ENCODE peak calls at places on chromosomes 5 and 9, in eight cellular contexts. P, T, J, N, H, I, W and K are unnamed samples.

GRCh38 chr9:99197124-99197630 is 24.6 kb downstream of the ALG2 start:
- DNase-seq in I (no peak), J (no peak), H (no peak), W (no peak), P (no peak), N (no peak), T (no peak), K (no peak)

GRCh38 chr5:176770431-176770830 is 39.9 kb upstream of the UNC5A start:
- DNase-seq in P (no peak), H (peak), J (no peak), T (peak), W (peak), N (no peak), I (no peak), K (no peak)

GRCh38 chr5:143923634-143924265 is 111.8 kb downstream of the HMHB1 start:
- DNase-seq in N (peak), P (peak), H (no peak), J (peak), W (no peak), T (no peak), I (peak), K (no peak)

GRCh38 chr9:135300346-135301141 is 179.0 kb upstream of the PPP1R26 start:
- DNase-seq in W (no peak), I (no peak), N (no peak), T (no peak), J (no peak), H (no peak), P (no peak), K (no peak)

GRCh38 chr5:120813551-120813950 is 349.5 kb downstream of the PRR16 start:
- DNase-seq in H (no peak), I (no peak), T (no peak), W (no peak), P (no peak), J (no peak), N (no peak), K (no peak)

GRCh38 chr9:112366591-112366990 is 13.3 kb upstream of the HSDL2 start:
- DNase-seq in P (no peak), W (no peak), H (no peak), I (no peak), N (no peak), T (no peak), J (no peak), K (no peak)

GRCh38 chr5:39283231-39283818 is 64.0 kb upstream of the FYB1 start:
- DNase-seq in T (peak), P (peak), W (peak), H (no peak), J (peak), N (peak), I (peak), K (peak)

GRCh38 chr5:32501071-32501470 is 56.5 kb upstream of the ZFR start:
- DNase-seq in P (no peak), H (no peak), N (no peak), J (no peak), W (no peak), T (no peak), I (no peak), K (no peak)

GRCh38 chr5:80238778-80239679 is 16.8 kb downstream of the SERINC5 start:
- DNase-seq in N (no peak), J (peak), W (peak), T (peak), H (no peak), I (peak), P (peak), K (no peak)

GRCh38 chr5:74326571-74327338 is 313.8 kb downstream of the ENC1 start:
- DNase-seq in I (peak), P (peak), N (peak), H (no peak), W (no peak), J (peak), T (peak), K (peak)

GRCh38 chr9:129875181-129875611 is 39.9 kb downstream of the USP20 start:
- DNase-seq in W (no peak), I (no peak), N (no peak), J (no peak), T (no peak), P (no peak), H (peak), K (no peak)

GRCh38 chr9:134181648-134182034 is 17.3 kb upstream of the RNU6ATAC start:
- DNase-seq in I (no peak), J (no peak), W (no peak), T (no peak), N (no peak), H (no peak), P (no peak), K (no peak)

GRCh38 chr5:24606974-24607373 is 37.8 kb downstream of the CDH10 start:
- DNase-seq in I (no peak), P (no peak), T (no peak), N (no peak), W (no peak), H (no peak), J (no peak), K (no peak)

GRCh38 chr5:65263291-65263690 is 218.4 kb downstream of the ADAMTS6 start:
- DNase-seq in J (peak), N (no peak), I (peak), P (peak), W (no peak), H (no peak), T (no peak), K (no peak)

GRCh38 chr9:34334337-34334824 is 5.0 kb downstream of the NUDT2 start:
- DNase-seq in H (no peak), W (no peak), N (no peak), T (no peak), J (peak), P (no peak), I (no peak), K (no peak)

GRCh38 chr5:34008721-34009120 is 871 bp upstream of the AMACR start:
- DNase-seq in W (no peak), H (no peak), P (no peak), J (no peak), T (no peak), N (no peak), I (peak), K (no peak)

GRCh38 chr5:172895549-172895948 is 61.5 kb downstream of the ERGIC1 start:
- DNase-seq in P (no peak), N (no peak), W (no peak), T (no peak), I (no peak), J (no peak), H (no peak), K (no peak)

GRCh38 chr5:116448450-116448849 is 126.2 kb downstream of the SEMA6A start:
- DNase-seq in N (no peak), J (no peak), I (no peak), H (no peak), W (no peak), P (no peak), T (no peak), K (no peak)

GRCh38 chr5:116442095-116442534 is 132.5 kb downstream of the SEMA6A start:
- DNase-seq in P (peak), J (peak), H (no peak), N (peak), T (no peak), I (peak), W (no peak), K (no peak)

GRCh38 chr5:116446356-116447005 is 128.1 kb downstream of the SEMA6A start:
- DNase-seq in I (no peak), W (no peak), P (no peak), H (no peak), T (no peak), N (no peak), J (no peak), K (no peak)

GRCh38 chr5:116444373-116445058 is 130.1 kb downstream of the SEMA6A start:
- DNase-seq in P (no peak), N (no peak), W (no peak), J (no peak), T (no peak), I (no peak), H (no peak), K (no peak)

DNA sequence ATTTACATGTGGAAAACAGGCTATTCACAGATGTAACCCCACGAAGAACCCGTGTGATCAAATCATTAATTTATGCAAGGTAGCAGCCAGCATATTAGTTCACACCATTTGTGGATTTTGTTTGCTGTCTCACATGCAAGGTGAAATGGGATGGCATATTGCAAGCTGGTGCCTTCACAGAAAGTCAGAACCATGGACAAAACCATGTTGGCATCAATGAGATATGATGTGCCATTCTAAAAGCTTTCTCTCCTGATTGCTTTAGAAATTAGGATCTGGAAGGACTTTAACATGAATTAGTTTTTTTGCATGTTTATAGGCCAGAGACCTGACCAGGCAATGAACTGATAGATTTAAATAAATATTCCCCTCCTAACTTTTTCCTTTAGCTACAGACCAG is 129.3 kb downstream of the SEMA6A start:
- DNase-seq in H (no peak), J (no peak), I (no peak), W (no peak), T (no peak), N (no peak), P (no peak), K (no peak)
- H3K4me3 ChIP-seq in H (no peak), J (no peak), I (no peak), W (no peak), T (no peak), N (no peak), P (no peak), K (no peak)

DNA sequence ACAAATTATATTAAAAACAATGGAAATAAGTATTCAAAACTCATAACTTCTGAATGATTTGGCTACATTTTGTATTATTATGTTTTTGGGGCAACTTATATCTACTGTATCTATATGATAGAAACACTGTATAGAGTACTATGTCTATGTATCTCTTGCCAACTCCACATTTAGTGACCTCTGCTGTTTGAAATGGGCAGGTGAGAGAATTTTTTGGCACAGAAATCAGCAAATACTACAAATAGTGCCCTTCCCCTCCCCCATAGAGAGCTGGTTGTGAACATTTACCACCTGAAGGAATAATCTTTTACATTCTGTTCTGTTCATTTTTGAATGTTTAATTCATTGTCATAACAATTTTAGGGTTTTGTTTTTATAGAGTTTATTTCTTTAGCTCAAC is 545.3 kb downstream of the PDE4D start:
- DNase-seq in P (no peak), J (no peak), I (no peak), W (no peak), H (no peak), N (no peak), T (no peak), K (no peak)
- TF ChIP-seq CTCF in P (no peak), J (no peak), I (no peak), W (peak), H (no peak), N (peak), T (no peak), K (no peak)

GRCh38 chr5:96432245-96433065 is 593 bp downstream of the PCSK1 start:
- DNase-seq in P (peak), N (peak), W (no peak), I (peak), H (no peak), J (peak), T (no peak), K (no peak)

GRCh38 chr5:96434201-96434645 is 1.2 kb upstream of the PCSK1 start:
- DNase-seq in J (peak), P (peak), W (no peak), I (peak), N (peak), H (peak), T (peak), K (peak)

GRCh38 chr5:96427823-96428222 is 5.2 kb downstream of the PCSK1 start:
- DNase-seq in J (peak), W (no peak), I (peak), N (peak), T (no peak), P (peak), H (no peak), K (peak)

GRCh38 chr5:96431376-96432244 is 1.4 kb downstream of the PCSK1 start:
- DNase-seq in N (no peak), J (peak), W (no peak), T (no peak), H (no peak), P (peak), I (peak), K (peak)

GRCh38 chr5:96433066-96433447 is at the start of gene PCSK1:
- DNase-seq in W (no peak), H (no peak), J (no peak), T (no peak), N (no peak), P (no peak), I (peak), K (no peak)
- H3K4me3 ChIP-seq in W (no peak), H (no peak), J (peak), T (no peak), N (no peak), P (peak), I (peak), K (no peak)

DNA sequence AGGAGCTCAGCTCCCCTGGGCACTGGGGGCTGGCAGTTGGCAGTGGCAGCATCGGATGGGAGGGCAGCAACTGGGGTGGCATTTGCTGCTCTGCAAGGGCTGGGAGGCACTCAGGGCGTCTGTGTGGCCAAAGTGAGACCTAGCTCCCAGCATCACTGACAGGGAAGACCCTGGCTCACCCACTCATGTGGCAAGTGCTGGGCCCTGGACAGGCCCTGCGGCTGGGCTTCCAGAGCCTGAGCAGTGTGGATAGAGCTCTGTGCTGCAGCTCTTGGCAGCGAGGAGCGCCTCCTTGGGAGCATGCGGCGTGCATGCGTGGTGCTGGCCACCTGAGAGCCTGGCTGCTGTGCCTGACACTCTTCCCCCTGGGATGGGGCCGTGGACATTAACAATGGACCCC is 10.2 kb downstream of the CEP72 start:
- DNase-seq in T (no peak), W (no peak), J (no peak), N (no peak), P (no peak), I (no peak), H (peak), K (no peak)
- TF ChIP-seq CTCF in T (no peak), W (no peak), J (no peak), N (no peak), P (no peak), I (no peak), H (no peak), K (no peak)

GRCh38 chr9:125844611-125845010 is 97.4 kb downstream of the PBX3 start:
- DNase-seq in I (no peak), W (no peak), J (no peak), P (no peak), N (no peak), H (no peak), T (no peak), K (no peak)
- H3K4me3 ChIP-seq in I (no peak), W (no peak), J (no peak), P (no peak), N (no peak), H (no peak), T (no peak), K (no peak)

DNA sequence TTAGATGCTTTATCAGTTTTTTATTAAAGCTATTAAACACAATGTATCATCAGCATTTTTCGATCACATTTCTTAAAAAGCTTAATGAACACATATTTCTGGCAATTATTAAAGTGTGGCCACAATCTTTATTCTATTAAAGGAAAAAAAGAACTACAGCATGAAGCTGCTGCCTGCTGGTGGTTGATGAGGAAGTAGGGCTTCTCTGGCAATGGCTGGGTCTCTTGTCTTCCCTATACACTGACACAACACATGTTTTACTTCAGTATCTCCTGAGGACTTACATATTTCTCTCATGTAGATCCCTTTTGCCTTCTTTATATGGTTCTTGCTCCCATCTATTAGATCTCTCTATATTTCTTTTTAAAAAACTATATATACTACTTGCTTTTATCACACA is 590.7 kb downstream of the RAB3C start:
- DNase-seq in I (peak), T (no peak), J (peak), P (peak), W (no peak), H (no peak), N (peak), K (no peak)
- TF ChIP-seq CTCF in I (peak), T (no peak), J (peak), P (peak), W (peak), H (no peak), N (peak), K (no peak)

GRCh38 chr5:55623789-55624188 is 88.3 kb downstream of the SLC38A9 start:
- DNase-seq in H (no peak), N (no peak), J (no peak), I (no peak), P (no peak), T (no peak), W (no peak), K (no peak)

GRCh38 chr5:55624841-55625602 is 87.1 kb downstream of the SLC38A9 start:
- DNase-seq in W (no peak), J (no peak), H (no peak), P (no peak), T (no peak), I (no peak), N (no peak), K (no peak)

GRCh38 chr5:55626805-55627204 is 85.3 kb downstream of the SLC38A9 start:
- DNase-seq in T (no peak), J (peak), N (no peak), H (no peak), P (no peak), I (peak), W (no peak), K (no peak)

GRCh38 chr5:55625913-55626312 is 86.2 kb downstream of the SLC38A9 start:
- DNase-seq in I (no peak), P (no peak), H (no peak), T (no peak), W (no peak), N (no peak), J (no peak), K (no peak)

GRCh38 chr5:55625603-55625875 is 86.6 kb downstream of the SLC38A9 start:
- DNase-seq in J (no peak), I (no peak), H (no peak), N (no peak), P (no peak), W (no peak), T (no peak), K (no peak)
- H3K4me3 ChIP-seq in J (no peak), I (no peak), H (no peak), N (no peak), P (no peak), W (no peak), T (no peak), K (no peak)

GRCh38 chr9:91474656-91475055 is 51.0 kb upstream of the NFIL3 start:
- DNase-seq in H (no peak), I (peak), P (no peak), W (no peak), T (no peak), J (no peak), N (no peak), K (no peak)
- TF ChIP-seq CTCF in H (no peak), I (no peak), P (no peak), W (no peak), T (no peak), J (no peak), N (no peak), K (no peak)